ENCODE peak calls at places on chromosomes 11 and 22, in seven cellular contexts. F, O, M, C, Y, V and D are unnamed samples.

GRCh38 chr22:21904250-21904789 is 36.9 kb upstream of the MAPK1 start:
- DNase-seq in F (no peak), O (no peak), M (no peak), C (no peak), Y (no peak), V (no peak), D (no peak)

GRCh38 chr11:34502949-34503348 is 10.6 kb downstream of the ELF5 start:
- DNase-seq in F (no peak), O (no peak), M (no peak), C (no peak), Y (no peak), V (no peak), D (no peak)

GRCh38 chr22:17638182-17638431 is 450 bp upstream of the BCL2L13 start:
- DNase-seq in F (no peak), O (no peak), M (no peak), C (no peak), Y (no peak), V (no peak), D (peak; percentile 60)

GRCh38 chr11:67304511-67305113 is 1.3 kb downstream of the SSH3 start:
- DNase-seq in F (no peak), O (no peak), M (peak; percentile 10), C (no peak), Y (no peak), V (no peak), D (peak; percentile 6)

GRCh38 chr22:48485144-48486135 is 1342.2 kb downstream of the BRD1 start:
- DNase-seq in F (no peak), O (no peak), M (no peak), C (no peak), Y (no peak), V (peak; percentile 46), D (no peak)

GRCh38 chr11:11022126-11022730 is 164.4 kb upstream of the ZBED5 start:
- DNase-seq in F (no peak), O (peak; percentile 36), M (no peak), C (no peak), Y (peak; percentile 34), V (no peak), D (no peak)

GRCh38 chr22:46359362-46359761 is 23.8 kb downstream of the TRMU start:
- DNase-seq in F (no peak), O (no peak), M (no peak), C (peak; percentile 16), Y (no peak), V (peak; percentile 73), D (no peak)

GRCh38 chr22:36160499-36160942 is at the start of gene APOL3:
- DNase-seq in F (peak; percentile 70), O (peak; percentile 27), M (no peak), C (peak; percentile 75), Y (peak; percentile 85), V (peak; percentile 89), D (no peak)

GRCh38 chr11:87437844-87438223 is 400.1 kb downstream of the TMEM135 start:
- DNase-seq in F (no peak), O (peak; percentile 20), M (no peak), C (no peak), Y (peak; percentile 47), V (no peak), D (no peak)

GRCh38 chr11:1054143-1055108 is 17.9 kb upstream of the MUC6 start:
- DNase-seq in F (peak; percentile 8), O (no peak), M (peak; percentile 11), C (peak; percentile 17), Y (peak; percentile 22), V (peak; percentile 61), D (peak; percentile 24)

GRCh38 chr22:25700996-25701815 is 40.8 kb upstream of the MYO18B start:
- DNase-seq in F (peak; percentile 32), O (no peak), M (no peak), C (no peak), Y (peak; percentile 34), V (no peak), D (peak; percentile 54)

GRCh38 chr11:47857485-47858168 is 9.5 kb upstream of the NUP160 start:
- DNase-seq in F (no peak), O (no peak), M (no peak), C (no peak), Y (no peak), V (no peak), D (no peak)

GRCh38 chr22:45608763-45609180 is 62.9 kb upstream of the ATXN10 start:
- DNase-seq in F (no peak), O (peak; percentile 64), M (no peak), C (no peak), Y (peak; percentile 40), V (peak; percentile 43), D (no peak)

GRCh38 chr11:60978546-60979380 is 7.3 kb downstream of the CD6 start:
- DNase-seq in F (no peak), O (peak; percentile 87), M (no peak), C (no peak), Y (no peak), V (no peak), D (no peak)

GRCh38 chr22:47567741-47568140 is 805.3 kb downstream of the TBC1D22A start:
- DNase-seq in F (no peak), O (no peak), M (no peak), C (no peak), Y (no peak), V (no peak), D (no peak)

GRCh38 chr11:35275808-35276170 is 136.8 kb downstream of the CD44 start:
- DNase-seq in F (no peak), O (peak; percentile 1), M (no peak), C (no peak), Y (no peak), V (no peak), D (no peak)

GRCh38 chr11:134518616-134519389 is 106.8 kb upstream of the B3GAT1 start:
- DNase-seq in F (no peak), O (no peak), M (peak; percentile 7), C (no peak), Y (no peak), V (peak; percentile 55), D (no peak)

GRCh38 chr11:116422976-116423375 is 349.8 kb downstream of the BUD13 start:
- DNase-seq in F (no peak), O (no peak), M (peak; percentile 61), C (no peak), Y (no peak), V (no peak), D (peak; percentile 79)

GRCh38 chr11:122784325-122785155 is 53.8 kb upstream of the CRTAM start:
- DNase-seq in F (peak; percentile 25), O (peak; percentile 86), M (no peak), C (peak; percentile 42), Y (peak; percentile 96), V (no peak), D (no peak)

GRCh38 chr11:27423125-27423524 is 49.5 kb downstream of the LGR4 start:
- DNase-seq in F (peak; percentile 53), O (peak; percentile 87), M (no peak), C (peak; percentile 42), Y (peak; percentile 94), V (peak; percentile 76), D (peak; percentile 8)

GRCh38 chr11:94504689-94505293 is 7.5 kb upstream of the C11orf97 start:
- DNase-seq in F (no peak), O (peak; percentile 61), M (no peak), C (no peak), Y (peak; percentile 66), V (no peak), D (no peak)

GRCh38 chr11:61752117-61752924 is at the start of gene MYRF:
- DNase-seq in F (peak; percentile 67), O (no peak), M (peak; percentile 68), C (peak; percentile 62), Y (peak; percentile 43), V (no peak), D (peak; percentile 52)

GRCh38 chr11:128841461-128842072 is 25.5 kb downstream of the KCNJ1 start:
- DNase-seq in F (no peak), O (no peak), M (no peak), C (no peak), Y (no peak), V (no peak), D (no peak)
- TF ChIP-seq CTCF in F (no peak), O (no peak), M (no peak), C (no peak), Y (no peak), V (no peak), D (no peak)

GRCh38 chr11:17405232-17406005 is 17.0 kb upstream of the KCNJ11 start:
- DNase-seq in F (peak; percentile 85), O (peak; percentile 64), M (peak; percentile 46), C (no peak), Y (peak; percentile 68), V (peak; percentile 95), D (no peak)
- TF ChIP-seq CTCF in F (peak; percentile 46), O (no peak), M (no peak), C (no peak), Y (peak; percentile 30), V (no peak), D (no peak)

GRCh38 chr22:30636226-30637077 is 871 bp downstream of the SLC35E4 start:
- DNase-seq in F (peak; percentile 46), O (peak; percentile 35), M (peak; percentile 25), C (peak; percentile 44), Y (peak; percentile 12), V (peak; percentile 80), D (no peak)
- TF ChIP-seq CTCF in F (peak; percentile 23), O (no peak), M (no peak), C (no peak), Y (no peak), V (no peak), D (no peak)

GRCh38 chr11:109036011-109036410 is 371.1 kb downstream of the DDX10 start:
- DNase-seq in F (no peak), O (no peak), M (no peak), C (no peak), Y (no peak), V (no peak), D (no peak)

GRCh38 chr11:109040303-109040702 is 375.4 kb downstream of the DDX10 start:
- DNase-seq in F (no peak), O (no peak), M (peak; percentile 41), C (no peak), Y (no peak), V (no peak), D (peak; percentile 33)

GRCh38 chr11:109039611-109040010 is 374.7 kb downstream of the DDX10 start:
- DNase-seq in F (no peak), O (peak; percentile 38), M (no peak), C (no peak), Y (no peak), V (no peak), D (no peak)

GRCh38 chr11:109035261-109035660 is 370.4 kb downstream of the DDX10 start:
- DNase-seq in F (no peak), O (no peak), M (no peak), C (no peak), Y (peak; percentile 33), V (no peak), D (no peak)

DNA sequence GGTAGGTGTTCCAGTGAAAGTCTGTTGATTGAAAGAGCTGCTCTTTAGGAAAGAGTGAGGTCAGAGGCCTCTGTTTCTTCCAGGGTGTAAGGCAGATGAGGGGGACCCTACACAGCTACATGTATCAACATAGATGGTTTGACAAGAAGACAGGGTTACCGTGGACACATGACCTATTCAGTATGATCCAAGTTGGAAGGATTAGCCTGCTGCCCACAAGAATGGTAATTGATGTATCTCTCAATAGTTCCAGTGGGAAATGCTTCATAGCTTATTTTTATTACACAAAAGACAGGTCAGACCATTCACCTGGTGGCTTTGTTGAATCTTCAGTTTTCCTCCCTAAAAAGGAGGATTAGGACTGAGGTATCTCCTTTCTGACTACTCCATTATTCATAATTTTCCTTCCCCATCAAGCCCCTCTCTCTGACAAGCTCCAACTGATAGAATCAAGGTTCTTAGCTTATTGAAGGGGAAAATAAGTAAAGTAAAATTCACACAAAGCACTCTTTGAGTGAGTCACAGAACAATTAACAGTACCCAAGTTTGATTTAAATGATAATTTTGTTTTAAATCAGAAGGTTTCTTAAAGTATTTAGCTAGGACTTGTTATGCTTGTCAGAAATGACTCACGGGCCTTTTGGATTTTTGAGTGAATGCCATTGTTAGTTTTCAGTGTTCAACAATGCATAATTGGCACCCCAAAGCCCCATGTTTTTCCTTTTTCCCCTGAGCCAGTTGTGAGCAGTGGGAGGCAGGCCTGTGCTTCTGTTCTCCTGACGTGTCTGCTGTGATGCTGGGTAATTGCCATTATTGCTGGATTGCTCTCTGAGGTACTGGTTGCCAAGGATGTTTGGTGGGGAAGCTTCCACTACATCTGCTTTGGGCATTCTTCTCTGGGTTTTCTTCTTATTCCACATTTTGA is 373.2 kb downstream of the DDX10 start:
- DNase-seq in F (no peak), O (peak; percentile 49), M (no peak), C (no peak), Y (peak; percentile 44), V (no peak), D (no peak)
- TF ChIP-seq CTCF in F (no peak), O (no peak), M (no peak), C (no peak), Y (no peak), V (no peak), D (no peak)